ENCODE peak calls at places on chromosomes 13 and 19, in ten cellular contexts. F is thoracic aorta, O is heart right ventricle, M is GM23338, R is sigmoid colon, Q is astrocyte of the spinal cord, J is heart left ventricle, K is fibroblast of the aortic adventitia, B is neural crest cell, E is upper lobe of right lung. G is an unnamed sample.

GRCh38 chr13:42420304-42420703 is 148.4 kb downstream of the AKAP11 start:
- DNase-seq in F (no peak), O (no peak), M (no peak), R (no peak), Q (no peak), J (no peak), K (no peak), B (no peak), E (no peak), G (no peak)

GRCh38 chr19:33683881-33684549 is 62.3 kb downstream of the CHST8 start:
- DNase-seq in F (no peak), O (peak; percentile 20), M (peak; percentile 91), R (peak; percentile 44), Q (peak; percentile 10), J (peak; percentile 47), K (peak; percentile 8), B (peak; percentile 47), E (peak; percentile 67), G (no peak)

GRCh38 chr13:58855283-58855682 is 1223.7 kb downstream of the PCDH17 start:
- DNase-seq in F (no peak), O (no peak), M (no peak), R (no peak), Q (peak; percentile 71), J (no peak), K (no peak), B (no peak), E (no peak), G (no peak)

GRCh38 chr19:10882108-10882457 is 10.7 kb downstream of the CARM1 start:
- DNase-seq in F (no peak), O (peak; percentile 64), M (no peak), R (no peak), Q (no peak), J (peak; percentile 69), K (no peak), B (no peak), E (no peak), G (no peak)

GRCh38 chr13:73715114-73715909 is 418.9 kb downstream of the KLF12 start:
- DNase-seq in F (no peak), O (no peak), M (no peak), R (no peak), Q (no peak), J (no peak), K (no peak), B (no peak), E (peak; percentile 72), G (no peak)

GRCh38 chr19:33325920-33326319 is 23.6 kb upstream of the CEBPA start:
- DNase-seq in F (no peak), O (no peak), M (no peak), R (peak; percentile 93), Q (peak; percentile 23), J (no peak), K (peak; percentile 92), B (no peak), E (no peak), G (peak; percentile 55)

GRCh38 chr19:46812898-46813569 is 24.6 kb upstream of the SLC1A5 start:
- DNase-seq in F (no peak), O (no peak), M (no peak), R (no peak), Q (no peak), J (peak; percentile 44), K (no peak), B (no peak), E (peak; percentile 82), G (no peak)

GRCh38 chr19:2048959-2049740 is 1.9 kb downstream of the MKNK2 start:
- DNase-seq in F (no peak), O (no peak), M (no peak), R (peak; percentile 81), Q (no peak), J (no peak), K (no peak), B (no peak), E (peak; percentile 77), G (no peak)

GRCh38 chr19:50325310-50326100 is 3.7 kb downstream of the KCNC3 start:
- DNase-seq in F (no peak), O (peak; percentile 46), M (peak; percentile 99), R (no peak), Q (peak; percentile 5), J (peak; percentile 64), K (peak; percentile 3), B (peak; percentile 87), E (peak; percentile 87), G (peak; percentile 70)

GRCh38 chr13:20873348-20873747 is 29.2 kb downstream of the XPO4 start:
- DNase-seq in F (no peak), O (no peak), M (no peak), R (no peak), Q (peak; percentile 30), J (no peak), K (peak; percentile 63), B (no peak), E (no peak), G (no peak)

GRCh38 chr13:20867408-20867807 is 35.1 kb downstream of the XPO4 start:
- DNase-seq in F (no peak), O (no peak), M (no peak), R (no peak), Q (no peak), J (no peak), K (no peak), B (no peak), E (no peak), G (no peak)

GRCh38 chr13:20870829-20871228 is 31.7 kb downstream of the XPO4 start:
- DNase-seq in F (no peak), O (no peak), M (no peak), R (no peak), Q (no peak), J (no peak), K (no peak), B (no peak), E (no peak), G (no peak)

GRCh38 chr13:20869540-20869939 is 33.0 kb downstream of the XPO4 start:
- DNase-seq in F (no peak), O (no peak), M (no peak), R (no peak), Q (no peak), J (no peak), K (peak; percentile 53), B (no peak), E (no peak), G (no peak)
- TF ChIP-seq CTCF in F (no peak), O (peak; percentile 62), M (no peak), R (no peak), Q (peak; percentile 10), J (no peak), K (peak; percentile 17), B (peak; percentile 38), E (peak; percentile 19), G (no peak)

GRCh38 chr19:42374826-42375376 is 15.2 kb downstream of the CNFN start:
- DNase-seq in F (no peak), O (no peak), M (no peak), R (no peak), Q (no peak), J (no peak), K (no peak), B (no peak), E (no peak), G (no peak)

GRCh38 chr19:42375415-42376176 is 14.5 kb downstream of the CNFN start:
- DNase-seq in F (no peak), O (no peak), M (no peak), R (no peak), Q (no peak), J (no peak), K (no peak), B (no peak), E (no peak), G (no peak)

GRCh38 chr19:42376177-42376555 is 13.9 kb downstream of the CNFN start:
- DNase-seq in F (no peak), O (no peak), M (no peak), R (no peak), Q (no peak), J (no peak), K (no peak), B (no peak), E (no peak), G (no peak)

GRCh38 chr19:42380155-42380554 is 9.9 kb downstream of the CNFN start:
- DNase-seq in F (no peak), O (no peak), M (no peak), R (no peak), Q (no peak), J (no peak), K (no peak), B (no peak), E (no peak), G (no peak)

DNA sequence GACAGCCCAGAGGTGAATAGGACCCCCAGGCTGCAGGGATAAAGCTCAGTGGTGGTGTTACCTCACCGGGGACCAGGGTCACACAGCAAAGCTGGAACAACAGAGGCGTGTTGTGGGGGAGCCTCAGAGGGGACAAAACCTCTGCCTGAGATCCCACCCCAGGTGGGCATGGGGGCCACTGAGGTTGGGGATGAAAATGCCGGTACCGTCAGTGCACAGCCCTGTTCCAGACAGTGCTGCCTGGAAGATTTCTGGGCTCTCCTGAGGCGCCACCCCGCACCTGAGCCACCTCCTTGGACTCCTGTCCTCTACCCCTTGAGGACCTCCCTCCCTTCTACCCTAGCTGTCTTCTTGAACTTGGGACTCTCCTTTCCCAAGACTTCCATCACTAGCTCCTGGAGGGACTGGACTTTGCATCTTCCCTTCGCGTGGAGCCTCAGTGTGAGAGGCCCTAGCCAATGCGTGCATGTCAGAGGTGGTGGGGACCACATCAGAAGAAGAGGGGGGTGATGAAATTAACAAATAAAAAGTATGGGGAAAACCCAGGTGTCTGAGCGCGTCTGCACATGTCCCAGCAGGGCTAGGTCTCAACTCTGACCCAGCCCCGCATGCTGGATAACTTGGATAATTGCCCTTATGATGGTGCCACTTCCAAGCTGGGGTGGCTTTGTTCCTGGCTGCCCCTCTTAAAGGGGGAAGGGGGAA is 11.7 kb downstream of the CNFN start:
- DNase-seq in F (no peak), O (no peak), M (no peak), R (no peak), Q (no peak), J (no peak), K (no peak), B (no peak), E (no peak), G (no peak)
- TF ChIP-seq CTCF in F (no peak), O (no peak), M (no peak), R (no peak), Q (no peak), J (no peak), K (no peak), B (no peak), E (no peak), G (no peak)

GRCh38 chr13:98672947-98673545 is 79.4 kb downstream of the SLC15A1 start:
- DNase-seq in F (no peak), O (peak; percentile 72), M (peak; percentile 90), R (peak; percentile 84), Q (peak; percentile 78), J (peak; percentile 71), K (peak; percentile 85), B (peak; percentile 49), E (peak; percentile 76), G (peak; percentile 51)
- TF ChIP-seq CTCF in F (peak; percentile 84), O (peak; percentile 95), M (peak; percentile 96), R (peak; percentile 70), Q (peak; percentile 82), J (peak; percentile 86), K (peak; percentile 81), B (peak; percentile 96), E (peak; percentile 88), G (peak; percentile 78)

GRCh38 chr13:52359534-52359933 is 46.4 kb downstream of the THSD1 start:
- DNase-seq in F (no peak), O (no peak), M (no peak), R (no peak), Q (no peak), J (no peak), K (peak; percentile 80), B (no peak), E (no peak), G (no peak)

GRCh38 chr13:52356327-52356726 is 49.6 kb downstream of the THSD1 start:
- DNase-seq in F (no peak), O (no peak), M (no peak), R (no peak), Q (peak; percentile 66), J (no peak), K (peak; percentile 55), B (no peak), E (no peak), G (no peak)

GRCh38 chr13:52361225-52361624 is 44.7 kb downstream of the THSD1 start:
- DNase-seq in F (no peak), O (no peak), M (no peak), R (no peak), Q (no peak), J (no peak), K (no peak), B (no peak), E (no peak), G (no peak)
- TF ChIP-seq CTCF in F (no peak), O (no peak), M (no peak), R (no peak), Q (no peak), J (no peak), K (no peak), B (no peak), E (no peak), G (no peak)